ENCODE peak calls at places on chromosomes 7 and 10, in four cellular contexts. One of them, this sample, is unnamed.

GRCh38 chr10:124066744-124067714 is 26.4 kb downstream of the CHST15 start:
- DNase-seq in GM12892: no peak
- DNase-seq in ovary: no peak
- DNase-seq in NCI-H748 treated with DMSO at 0.1 percent for 48 hours: no peak
- DNase-seq in this sample: no peak

GRCh38 chr10:28686835-28687682 is 9.7 kb downstream of the BAMBI start:
- DNase-seq in NCI-H748 treated with DMSO at 0.1 percent for 48 hours: no peak
- DNase-seq in ovary: no peak
- DNase-seq in GM12892: no peak
- DNase-seq in this sample: peak; percentile 39

GRCh38 chr7:48033922-48034321 is 1.4 kb upstream of the C7orf57 start:
- DNase-seq in ovary: no peak
- DNase-seq in GM12892: no peak
- DNase-seq in NCI-H748 treated with DMSO at 0.1 percent for 48 hours: no peak
- DNase-seq in this sample: no peak

GRCh38 chr10:6741561-6741960 is 161.5 kb upstream of the PRKCQ start:
- DNase-seq in ovary: no peak
- DNase-seq in NCI-H748 treated with DMSO at 0.1 percent for 48 hours: no peak
- DNase-seq in GM12892: no peak
- DNase-seq in this sample: no peak

GRCh38 chr10:97320480-97321031 is 1.5 kb downstream of the FRAT1 start:
- DNase-seq in ovary: peak; percentile 54
- DNase-seq in NCI-H748 treated with DMSO at 0.1 percent for 48 hours: no peak
- DNase-seq in GM12892: no peak
- DNase-seq in this sample: no peak

GRCh38 chr10:88150338-88150737 is 286.9 kb downstream of the PTEN start:
- DNase-seq in ovary: no peak
- DNase-seq in GM12892: no peak
- DNase-seq in NCI-H748 treated with DMSO at 0.1 percent for 48 hours: no peak
- DNase-seq in this sample: peak; percentile 45

GRCh38 chr7:116483271-116483942 is 16.1 kb upstream of the CAV2 start:
- DNase-seq in ovary: no peak
- DNase-seq in GM12892: no peak
- DNase-seq in NCI-H748 treated with DMSO at 0.1 percent for 48 hours: no peak
- DNase-seq in this sample: no peak

GRCh38 chr7:64875258-64875657 is 27.8 kb upstream of the ZNF273 start:
- DNase-seq in NCI-H748 treated with DMSO at 0.1 percent for 48 hours: no peak
- DNase-seq in GM12892: no peak
- DNase-seq in ovary: no peak
- DNase-seq in this sample: no peak

GRCh38 chr7:100654908-100655831 is 1.1 kb downstream of the ACTL6B start:
- DNase-seq in ovary: no peak
- DNase-seq in GM12892: no peak
- DNase-seq in NCI-H748 treated with DMSO at 0.1 percent for 48 hours: no peak
- DNase-seq in this sample: no peak

GRCh38 chr7:824106-824505 is 8.2 kb upstream of the SUN1 start:
- DNase-seq in ovary: peak; percentile 40
- DNase-seq in NCI-H748 treated with DMSO at 0.1 percent for 48 hours: no peak
- DNase-seq in GM12892: no peak
- DNase-seq in this sample: no peak

GRCh38 chr7:25124485-25125136 is 449 bp downstream of the CYCS start:
- DNase-seq in NCI-H748 treated with DMSO at 0.1 percent for 48 hours: no peak
- DNase-seq in ovary: peak; percentile 46
- DNase-seq in GM12892: no peak
- DNase-seq in this sample: peak; percentile 47

GRCh38 chr10:125797424-125797823 is 21.8 kb upstream of the MMP21 start:
- DNase-seq in ovary: no peak
- DNase-seq in NCI-H748 treated with DMSO at 0.1 percent for 48 hours: no peak
- DNase-seq in GM12892: no peak
- DNase-seq in this sample: no peak

This sample was measured in choroid plexus epithelial cell.